ENCODE peak calls at places on chromosome 16, in four cellular contexts. B is heart right ventricle, C is H7, P is lower leg skin. M is an unnamed sample.

GRCh38 chr16:56005958-56006357 is 130.8 kb upstream of the CES5A start:
- DNase-seq in C (peak), B (no peak), P (no peak), M (no peak)

GRCh38 chr16:83420206-83420760 is 387.5 kb upstream of the HSBP1 start:
- DNase-seq in P (no peak), C (peak), B (no peak), M (no peak)

GRCh38 chr16:7335991-7336634 is 3.5 kb downstream of the RBFOX1 start:
- DNase-seq in C (no peak), B (no peak), P (no peak), M (no peak)

GRCh38 chr16:83689385-83689831 is 118.4 kb upstream of the HSBP1 start:
- DNase-seq in B (peak), C (peak), P (peak), M (no peak)

GRCh38 chr16:53852678-53853077 is 148.7 kb downstream of the FTO start:
- DNase-seq in P (no peak), C (no peak), B (no peak), M (no peak)

GRCh38 chr16:84450176-84450865 is 54.1 kb downstream of the MEAK7 start:
- DNase-seq in C (no peak), P (no peak), B (no peak), M (peak)

GRCh38 chr16:80123189-80123588 is 417.6 kb upstream of the DYNLRB2 start:
- DNase-seq in P (no peak), C (no peak), B (no peak), M (no peak)

GRCh38 chr16:50114357-50115129 is 38.6 kb upstream of the TENT4B start:
- DNase-seq in B (no peak), P (no peak), C (peak), M (no peak)

GRCh38 chr16:63447121-63447520 is 1410.9 kb upstream of the CDH8 start:
- DNase-seq in C (no peak), B (no peak), P (no peak), M (no peak)

GRCh38 chr16:21599994-21600773 is 807 bp downstream of the METTL9 start:
- DNase-seq in C (no peak), B (no peak), P (no peak), M (no peak)

GRCh38 chr16:75916431-75916830 is 190.1 kb upstream of the CPHXL start:
- DNase-seq in B (no peak), C (no peak), P (no peak), M (no peak)

GRCh38 chr16:65618931-65619330 is 497.1 kb upstream of the CDH11 start:
- DNase-seq in C (no peak), P (no peak), B (no peak), M (no peak)

GRCh38 chr16:67185003-67185865 is 1.5 kb upstream of the MATCAP1 start:
- DNase-seq in B (peak), P (peak), C (peak), M (peak)

GRCh38 chr16:28984619-28985135 is at the start of gene LAT:
- DNase-seq in C (peak), P (no peak), B (no peak), M (peak)

GRCh38 chr16:89431158-89431584 is 59.2 kb downstream of the ANKRD11 start:
- DNase-seq in B (no peak), C (no peak), P (no peak), M (no peak)

GRCh38 chr16:50093607-50094570 is 28.1 kb downstream of the HEATR3 start:
- DNase-seq in B (peak), C (no peak), P (peak), M (no peak)

GRCh38 chr16:2751577-2752034 is 832 bp upstream of the SRRM2 start:
- DNase-seq in P (no peak), C (peak), B (no peak), M (no peak)

GRCh38 chr16:65989861-65990260 is 376.6 kb upstream of the CDH5 start:
- DNase-seq in P (no peak), C (no peak), B (no peak), M (no peak)

GRCh38 chr16:75452464-75453190 is 11.9 kb downstream of the TMEM170A start:
- DNase-seq in P (no peak), C (no peak), B (no peak), M (no peak)

GRCh38 chr16:22797551-22797950 is 16.4 kb upstream of the HS3ST2 start:
- DNase-seq in C (no peak), P (no peak), B (no peak), M (no peak)

GRCh38 chr16:22098538-22099255 is 6.4 kb downstream of the VWA3A start:
- DNase-seq in P (no peak), B (peak), C (peak), M (no peak)

GRCh38 chr16:21224800-21225199 is 8.7 kb upstream of the ANKS4B start:
- DNase-seq in B (no peak), C (no peak), P (no peak), M (no peak)

GRCh38 chr16:62036101-62036806 is at the start of gene CDH8:
- DNase-seq in C (peak), B (no peak), P (no peak), M (peak)

GRCh38 chr16:27551046-27551445 is 1.1 kb downstream of the KATNIP start:
- DNase-seq in B (no peak), P (no peak), C (no peak), M (no peak)
- H3K4me3 ChIP-seq in B (peak), P (no peak), C (peak), M (no peak)

DNA sequence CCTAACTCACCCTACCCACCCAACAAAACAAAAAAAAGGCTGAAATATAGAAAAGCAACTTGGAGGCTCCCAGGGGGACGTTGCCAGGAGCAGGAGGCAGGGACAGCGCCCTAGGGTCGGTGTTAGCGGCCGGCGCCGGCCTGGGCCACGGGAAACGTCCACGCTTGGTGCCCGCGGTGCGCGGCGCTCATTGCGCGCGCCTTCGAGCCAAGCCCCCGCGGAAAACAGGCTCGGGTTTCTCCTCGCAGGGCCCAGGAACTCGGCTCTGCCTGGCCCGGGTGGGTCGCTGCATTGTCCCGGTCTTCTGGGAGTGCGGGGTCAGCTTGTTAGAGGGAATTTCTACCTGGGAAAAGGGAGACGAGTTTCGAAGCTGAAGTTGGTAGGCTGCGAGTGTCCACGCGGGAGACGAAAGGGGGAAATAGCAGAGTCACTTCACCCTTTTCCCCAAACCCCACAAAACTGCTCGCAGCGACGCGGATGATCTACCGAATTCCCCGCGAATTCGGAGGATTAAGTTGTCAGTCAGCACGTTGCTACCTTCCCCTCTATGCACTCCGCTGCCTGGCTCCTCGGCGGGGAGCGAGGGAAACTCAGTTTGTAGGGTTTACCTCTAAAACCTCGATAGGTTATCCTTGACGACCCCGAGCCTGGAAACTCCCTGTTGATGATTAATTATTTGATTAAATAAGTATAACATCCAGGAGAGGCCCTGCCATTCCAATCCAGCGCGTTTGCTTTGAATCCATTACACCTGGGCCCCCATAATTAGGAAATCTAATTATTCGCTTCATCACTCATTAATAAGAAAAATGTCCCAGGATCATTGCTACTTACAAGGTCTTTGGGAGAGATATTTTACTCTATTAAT is 751 bp upstream of the FOXC2 start:
- DNase-seq in B (no peak), P (no peak), C (peak), M (peak)
- H3K4me3 ChIP-seq in B (peak), P (no peak), C (peak), M (no peak)

GRCh38 chr16:73052441-73053030 is 4.6 kb upstream of the ZFHX3 start:
- DNase-seq in P (no peak), B (no peak), C (peak), M (no peak)
- H3K4me3 ChIP-seq in P (no peak), B (no peak), C (no peak), M (no peak)

GRCh38 chr16:566475-567361 is at the start of gene NHLRC4:
- DNase-seq in C (peak), B (peak), P (peak), M (peak)
- H3K4me3 ChIP-seq in C (no peak), B (peak), P (no peak), M (no peak)

DNA sequence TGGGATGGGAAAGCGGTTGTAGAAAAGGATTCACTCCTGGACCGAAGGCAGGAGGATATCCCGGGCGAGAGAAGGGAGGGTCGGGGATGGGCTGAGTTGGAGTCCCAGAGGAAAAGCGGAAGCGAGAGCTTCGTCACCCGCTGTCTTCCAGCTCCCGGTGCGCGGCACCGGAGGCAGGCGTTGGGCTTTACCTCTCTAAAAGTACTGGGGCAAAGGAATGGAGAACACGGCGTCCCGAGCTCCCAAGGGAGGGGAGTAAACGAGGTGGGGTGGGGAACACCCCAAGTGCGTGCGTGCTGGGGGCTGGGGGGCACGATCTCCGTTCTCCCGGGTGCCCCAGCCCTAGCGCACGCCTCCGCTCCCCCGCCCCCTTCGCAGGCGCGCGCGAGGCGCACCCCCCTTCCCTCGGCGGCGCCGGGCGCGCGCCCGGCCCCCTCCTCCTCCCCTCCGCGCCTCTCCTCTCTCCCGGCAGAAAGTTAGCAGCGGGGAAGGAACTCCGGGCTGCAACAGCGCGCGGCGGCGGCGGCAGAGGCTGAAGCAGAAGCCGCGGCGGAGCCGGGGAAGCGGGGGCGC is at the start of gene HS3ST4:
- DNase-seq in P (no peak), C (peak), B (no peak), M (peak)
- H3K4me3 ChIP-seq in P (peak), C (peak), B (peak), M (peak)

DNA sequence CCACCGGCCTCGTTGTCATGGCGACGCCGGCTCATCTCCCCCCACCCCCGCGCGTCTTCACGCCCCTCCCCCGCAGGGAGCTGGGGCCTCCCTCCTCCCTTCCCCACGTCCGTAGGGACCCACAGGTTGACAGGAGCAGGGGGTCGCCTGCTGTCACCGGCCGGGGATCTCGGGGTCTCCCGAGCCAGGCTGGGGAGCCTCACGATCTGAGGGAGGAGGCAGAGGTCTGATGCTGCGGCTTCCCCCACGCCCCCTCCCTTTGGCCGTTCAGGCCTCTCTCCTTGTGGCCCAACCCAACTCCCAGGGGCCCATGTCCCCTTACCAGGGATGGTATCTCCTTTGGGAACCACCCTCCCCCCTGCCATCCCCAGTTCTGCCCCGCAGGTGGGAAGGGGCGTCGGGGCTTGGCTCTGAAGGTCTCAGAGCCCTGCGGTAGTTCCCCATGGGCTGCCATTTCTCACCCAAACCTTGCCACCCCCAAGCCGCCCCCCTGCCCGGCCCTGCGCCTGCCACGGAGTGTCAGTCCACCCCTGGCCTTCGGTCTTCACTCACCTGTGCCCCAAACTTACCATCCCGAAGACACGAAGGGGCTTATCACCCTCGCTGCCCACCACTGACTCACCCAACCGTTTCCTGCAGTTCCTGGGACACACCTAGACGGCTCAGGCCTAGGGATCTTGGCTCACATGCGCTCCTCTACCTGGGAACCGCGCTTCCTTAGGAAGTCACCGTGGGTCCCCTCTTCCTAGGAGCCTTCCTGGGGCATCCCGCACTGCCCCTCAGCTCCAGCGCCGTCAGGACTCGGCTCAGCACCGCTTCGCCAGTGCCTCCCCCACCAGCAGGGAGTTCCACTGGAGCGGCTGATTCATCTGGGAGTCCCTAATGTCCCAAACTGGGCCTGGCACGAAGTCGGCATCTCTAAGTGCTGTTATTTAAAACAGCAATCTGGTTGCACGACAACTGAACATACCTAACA is 966 bp upstream of the DOC2A start:
- DNase-seq in B (no peak), P (no peak), C (peak), M (no peak)
- H3K4me3 ChIP-seq in B (peak), P (no peak), C (peak), M (peak)

M was measured in upper lobe of left lung.